ENCODE peak calls at places on chromosomes 7 and 10, in nine cellular contexts. One of them, this sample, is unnamed. For H3K9me3, the result is how much of the 10 kb centered on the place peaks cover.

GRCh38 chr10:23293145-23293724 is 51.4 kb downstream of the C10orf67 start:
- DNase-seq in ovary: no peak
- DNase-seq in heart left ventricle: no peak
- DNase-seq in body of pancreas: peak
- DNase-seq in HCT116: peak
- DNase-seq in suprapubic skin: no peak
- DNase-seq in IMR-90: peak
- DNase-seq in stomach: no peak
- DNase-seq in A549: peak
- DNase-seq in this sample: no peak

GRCh38 chr7:69062020-69062760 is 536.1 kb upstream of the AUTS2 start:
- DNase-seq in ovary: no peak
- DNase-seq in heart left ventricle: no peak
- DNase-seq in body of pancreas: no peak
- DNase-seq in HCT116: no peak
- DNase-seq in suprapubic skin: no peak
- DNase-seq in IMR-90: peak
- DNase-seq in stomach: no peak
- DNase-seq in A549: no peak
- DNase-seq in this sample: no peak

GRCh38 chr7:148277042-148277660 is 313.4 kb upstream of the C7orf33 start:
- DNase-seq in ovary: no peak
- DNase-seq in heart left ventricle: peak
- DNase-seq in body of pancreas: no peak
- DNase-seq in HCT116: no peak
- DNase-seq in suprapubic skin: no peak
- DNase-seq in IMR-90: no peak
- DNase-seq in stomach: no peak
- DNase-seq in A549: no peak
- DNase-seq in this sample: no peak

GRCh38 chr10:30103595-30104310 is 44.4 kb upstream of the JCAD start:
- DNase-seq in ovary: no peak
- DNase-seq in heart left ventricle: no peak
- DNase-seq in body of pancreas: no peak
- DNase-seq in HCT116: no peak
- DNase-seq in suprapubic skin: no peak
- DNase-seq in IMR-90: no peak
- DNase-seq in stomach: no peak
- DNase-seq in A549: no peak
- DNase-seq in this sample: no peak

GRCh38 chr7:43721193-43721806 is 8.0 kb downstream of the COA1 start:
- DNase-seq in ovary: no peak
- DNase-seq in heart left ventricle: no peak
- DNase-seq in body of pancreas: no peak
- DNase-seq in HCT116: no peak
- DNase-seq in suprapubic skin: no peak
- DNase-seq in IMR-90: peak
- DNase-seq in stomach: no peak
- DNase-seq in A549: peak
- DNase-seq in this sample: no peak

GRCh38 chr10:69506834-69507643 is 55.8 kb downstream of the TSPAN15 start:
- DNase-seq in ovary: no peak
- DNase-seq in heart left ventricle: no peak
- DNase-seq in body of pancreas: no peak
- DNase-seq in HCT116: no peak
- DNase-seq in suprapubic skin: no peak
- DNase-seq in IMR-90: no peak
- DNase-seq in stomach: no peak
- DNase-seq in A549: no peak
- DNase-seq in this sample: peak

GRCh38 chr7:16465469-16466086 is at the start of gene SOSTDC1:
- DNase-seq in ovary: no peak
- DNase-seq in heart left ventricle: no peak
- DNase-seq in body of pancreas: peak
- DNase-seq in HCT116: no peak
- DNase-seq in suprapubic skin: no peak
- DNase-seq in IMR-90: no peak
- DNase-seq in stomach: no peak
- DNase-seq in A549: no peak
- DNase-seq in this sample: no peak

GRCh38 chr10:90602815-90603600 is 254.8 kb downstream of the HTR7 start:
- DNase-seq in ovary: no peak
- DNase-seq in heart left ventricle: no peak
- DNase-seq in body of pancreas: no peak
- DNase-seq in HCT116: no peak
- DNase-seq in suprapubic skin: no peak
- DNase-seq in IMR-90: no peak
- DNase-seq in stomach: no peak
- DNase-seq in A549: no peak
- DNase-seq in this sample: no peak

GRCh38 chr7:47244692-47245091 is 337.2 kb downstream of the TNS3 start:
- DNase-seq in ovary: no peak
- DNase-seq in heart left ventricle: no peak
- DNase-seq in body of pancreas: no peak
- DNase-seq in HCT116: no peak
- DNase-seq in suprapubic skin: no peak
- DNase-seq in IMR-90: no peak
- DNase-seq in stomach: no peak
- DNase-seq in A549: no peak
- DNase-seq in this sample: peak

GRCh38 chr7:47252706-47253105 is 329.2 kb downstream of the TNS3 start:
- DNase-seq in ovary: no peak
- DNase-seq in heart left ventricle: no peak
- DNase-seq in body of pancreas: no peak
- DNase-seq in HCT116: no peak
- DNase-seq in suprapubic skin: no peak
- DNase-seq in IMR-90: no peak
- DNase-seq in stomach: no peak
- DNase-seq in A549: no peak
- DNase-seq in this sample: no peak

GRCh38 chr7:47249361-47249760 is 332.6 kb downstream of the TNS3 start:
- DNase-seq in ovary: no peak
- DNase-seq in heart left ventricle: no peak
- DNase-seq in body of pancreas: no peak
- DNase-seq in HCT116: no peak
- DNase-seq in suprapubic skin: no peak
- DNase-seq in IMR-90: no peak
- DNase-seq in stomach: no peak
- DNase-seq in A549: no peak
- DNase-seq in this sample: no peak

GRCh38 chr7:47247132-47247531 is 334.8 kb downstream of the TNS3 start:
- DNase-seq in ovary: no peak
- DNase-seq in heart left ventricle: no peak
- DNase-seq in body of pancreas: no peak
- DNase-seq in HCT116: no peak
- DNase-seq in suprapubic skin: no peak
- DNase-seq in IMR-90: no peak
- DNase-seq in stomach: no peak
- DNase-seq in A549: no peak
- DNase-seq in this sample: no peak

DNA sequence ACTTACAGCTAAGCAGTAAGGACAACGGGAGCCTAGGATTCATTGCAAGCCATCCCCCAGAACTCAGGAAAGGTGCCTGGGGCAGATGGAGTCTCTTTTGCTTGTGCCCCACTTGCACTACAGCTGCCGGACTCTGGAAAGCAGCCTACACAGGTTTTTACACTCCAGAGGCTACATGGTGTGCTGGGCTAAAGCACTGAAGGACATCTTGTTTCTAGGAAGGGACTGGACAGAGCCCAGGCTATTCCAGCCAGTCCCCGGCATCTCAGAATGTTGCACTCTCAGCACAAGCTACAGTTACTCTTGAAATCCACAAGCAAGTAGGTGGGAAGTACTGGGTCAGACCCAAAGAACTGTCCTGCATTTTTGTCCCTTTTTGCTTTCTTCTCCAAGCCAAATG is 333.1 kb downstream of the TNS3 start:
- DNase-seq in ovary: no peak
- DNase-seq in heart left ventricle: no peak
- DNase-seq in body of pancreas: no peak
- DNase-seq in HCT116: no peak
- DNase-seq in suprapubic skin: no peak
- DNase-seq in IMR-90: no peak
- DNase-seq in stomach: no peak
- DNase-seq in A549: no peak
- DNase-seq in this sample: peak
- H3K27ac ChIP-seq in ovary: no peak
- H3K27ac ChIP-seq in heart left ventricle: no peak
- H3K27ac ChIP-seq in body of pancreas: no peak
- H3K27ac ChIP-seq in HCT116: no peak
- H3K27ac ChIP-seq in suprapubic skin: no peak
- H3K27ac ChIP-seq in IMR-90: no peak
- H3K27ac ChIP-seq in stomach: no peak
- H3K27ac ChIP-seq in A549: no peak
- H3K27ac ChIP-seq in this sample: peak

GRCh38 chr10:32054087-32054486 is 2.1 kb downstream of the KIF5B start:
- DNase-seq in ovary: no peak
- DNase-seq in heart left ventricle: no peak
- DNase-seq in body of pancreas: peak
- DNase-seq in HCT116: no peak
- DNase-seq in suprapubic skin: no peak
- DNase-seq in IMR-90: peak
- DNase-seq in stomach: no peak
- DNase-seq in A549: no peak
- DNase-seq in this sample: no peak

GRCh38 chr10:32057041-32057372 is 782 bp upstream of the KIF5B start:
- DNase-seq in ovary: no peak
- DNase-seq in heart left ventricle: no peak
- DNase-seq in body of pancreas: no peak
- DNase-seq in HCT116: no peak
- DNase-seq in suprapubic skin: no peak
- DNase-seq in IMR-90: no peak
- DNase-seq in stomach: no peak
- DNase-seq in A549: no peak
- DNase-seq in this sample: no peak

GRCh38 chr10:32059472-32059871 is 3.2 kb upstream of the KIF5B start:
- DNase-seq in ovary: no peak
- DNase-seq in heart left ventricle: no peak
- DNase-seq in body of pancreas: no peak
- DNase-seq in HCT116: no peak
- DNase-seq in suprapubic skin: no peak
- DNase-seq in IMR-90: no peak
- DNase-seq in stomach: no peak
- DNase-seq in A549: no peak
- DNase-seq in this sample: no peak

GRCh38 chr10:32056136-32057040 is at the start of gene KIF5B:
- DNase-seq in ovary: peak
- DNase-seq in heart left ventricle: peak
- DNase-seq in body of pancreas: peak
- DNase-seq in HCT116: peak
- DNase-seq in suprapubic skin: peak
- DNase-seq in IMR-90: peak
- DNase-seq in stomach: peak
- DNase-seq in A549: peak
- DNase-seq in this sample: peak

GRCh38 chr10:32055478-32056135 is 618 bp downstream of the KIF5B start:
- DNase-seq in ovary: peak
- DNase-seq in heart left ventricle: peak
- DNase-seq in body of pancreas: peak
- DNase-seq in HCT116: no peak
- DNase-seq in suprapubic skin: peak
- DNase-seq in IMR-90: peak
- DNase-seq in stomach: peak
- DNase-seq in A549: peak
- DNase-seq in this sample: peak
- TF ChIP-seq POLR2A in ovary: peak
- TF ChIP-seq POLR2A in heart left ventricle: no peak
- TF ChIP-seq POLR2A in body of pancreas: no peak
- TF ChIP-seq POLR2A in HCT116: no peak
- TF ChIP-seq POLR2A in suprapubic skin: no peak
- TF ChIP-seq POLR2A in IMR-90: no peak
- TF ChIP-seq POLR2A in stomach: no peak
- TF ChIP-seq POLR2A in A549: no peak
- TF ChIP-seq POLR2A in this sample: no peak

GRCh38 chr7:6680146-6680545 is 26.6 kb downstream of the ZNF12 start:
- DNase-seq in ovary: no peak
- DNase-seq in heart left ventricle: no peak
- DNase-seq in body of pancreas: no peak
- DNase-seq in HCT116: no peak
- DNase-seq in suprapubic skin: no peak
- DNase-seq in IMR-90: no peak
- DNase-seq in stomach: no peak
- DNase-seq in A549: no peak
- DNase-seq in this sample: no peak
- H3K9me3 ChIP-seq in ovary: under half
- H3K9me3 ChIP-seq in heart left ventricle: under half
- H3K9me3 ChIP-seq in body of pancreas: half or more
- H3K9me3 ChIP-seq in HCT116: under half
- H3K9me3 ChIP-seq in suprapubic skin: half or more
- H3K9me3 ChIP-seq in IMR-90: half or more
- H3K9me3 ChIP-seq in stomach: half or more
- H3K9me3 ChIP-seq in A549: half or more
- H3K9me3 ChIP-seq in this sample: under half

GRCh38 chr10:87691515-87692070 is 31.9 kb downstream of the PAPSS2 start:
- DNase-seq in ovary: no peak
- DNase-seq in heart left ventricle: no peak
- DNase-seq in body of pancreas: no peak
- DNase-seq in HCT116: no peak
- DNase-seq in suprapubic skin: no peak
- DNase-seq in IMR-90: no peak
- DNase-seq in stomach: no peak
- DNase-seq in A549: no peak
- DNase-seq in this sample: no peak

GRCh38 chr10:87695074-87695473 is 35.4 kb downstream of the PAPSS2 start:
- DNase-seq in ovary: no peak
- DNase-seq in heart left ventricle: no peak
- DNase-seq in body of pancreas: no peak
- DNase-seq in HCT116: no peak
- DNase-seq in suprapubic skin: no peak
- DNase-seq in IMR-90: no peak
- DNase-seq in stomach: no peak
- DNase-seq in A549: no peak
- DNase-seq in this sample: no peak

GRCh38 chr10:87694011-87694794 is 34.5 kb downstream of the PAPSS2 start:
- DNase-seq in ovary: no peak
- DNase-seq in heart left ventricle: no peak
- DNase-seq in body of pancreas: no peak
- DNase-seq in HCT116: no peak
- DNase-seq in suprapubic skin: no peak
- DNase-seq in IMR-90: peak
- DNase-seq in stomach: no peak
- DNase-seq in A549: no peak
- DNase-seq in this sample: no peak

GRCh38 chr10:87696922-87697714 is 37.4 kb downstream of the PAPSS2 start:
- DNase-seq in ovary: no peak
- DNase-seq in heart left ventricle: no peak
- DNase-seq in body of pancreas: no peak
- DNase-seq in HCT116: no peak
- DNase-seq in suprapubic skin: no peak
- DNase-seq in IMR-90: no peak
- DNase-seq in stomach: no peak
- DNase-seq in A549: no peak
- DNase-seq in this sample: no peak

DNA sequence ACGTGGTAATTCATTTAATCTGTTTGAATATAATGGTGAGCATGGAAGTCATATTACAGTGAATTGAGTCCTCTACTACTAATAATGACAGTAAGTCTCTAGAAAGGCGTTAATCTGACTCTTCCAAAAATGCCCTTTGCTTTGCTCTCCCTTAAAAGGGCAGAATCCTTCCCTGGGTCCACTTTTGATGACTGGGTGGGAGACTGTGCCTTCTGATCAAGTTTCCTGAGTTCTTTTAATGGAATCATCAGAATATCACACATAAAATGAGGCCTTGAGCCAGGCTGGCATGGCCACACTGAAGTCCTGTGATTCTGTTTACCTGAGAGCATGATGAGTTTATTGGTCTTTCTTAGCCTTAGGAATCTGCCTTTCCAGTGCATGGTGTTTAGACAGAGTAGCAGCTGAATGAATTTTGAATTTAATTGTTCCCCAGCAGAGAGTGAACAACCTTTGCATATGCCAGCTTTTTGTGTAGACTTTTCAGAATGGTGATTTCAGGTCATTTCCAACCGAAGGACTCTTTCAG is 33.3 kb downstream of the PAPSS2 start:
- DNase-seq in ovary: no peak
- DNase-seq in heart left ventricle: no peak
- DNase-seq in body of pancreas: no peak
- DNase-seq in HCT116: no peak
- DNase-seq in suprapubic skin: no peak
- DNase-seq in IMR-90: no peak
- DNase-seq in stomach: no peak
- DNase-seq in A549: no peak
- DNase-seq in this sample: no peak
- H3K27ac ChIP-seq in ovary: no peak
- H3K27ac ChIP-seq in heart left ventricle: no peak
- H3K27ac ChIP-seq in body of pancreas: no peak
- H3K27ac ChIP-seq in HCT116: no peak
- H3K27ac ChIP-seq in suprapubic skin: no peak
- H3K27ac ChIP-seq in IMR-90: peak
- H3K27ac ChIP-seq in stomach: no peak
- H3K27ac ChIP-seq in A549: peak
- H3K27ac ChIP-seq in this sample: no peak